ENCODE peak calls at places on chromosomes 7 and 10, in ten cellular contexts. I, V, N, Q, O, X, C, E, L and A are unnamed samples.

GRCh38 chr10:21092683-21093524 is 195.8 kb upstream of the NEBL start:
- DNase-seq in I (no peak), V (no peak), N (no peak), Q (no peak), O (no peak), X (no peak), C (no peak), E (no peak), L (no peak), A (no peak)

GRCh38 chr10:8044908-8045727 is 9.4 kb upstream of the GATA3 start:
- DNase-seq in I (no peak), V (no peak), N (no peak), Q (no peak), O (no peak), X (no peak), C (no peak), E (no peak), L (no peak), A (no peak)

GRCh38 chr7:25565949-25566348 is 337.7 kb upstream of the NPVF start:
- DNase-seq in I (peak), V (peak), N (peak), Q (peak), O (peak), X (peak), C (peak), E (peak), L (peak), A (peak)

GRCh38 chr7:21947056-21947455 is 1.4 kb upstream of the CDCA7L start:
- DNase-seq in I (no peak), V (no peak), N (no peak), Q (no peak), O (no peak), X (no peak), C (no peak), E (peak), L (no peak), A (no peak)

GRCh38 chr7:45061807-45062206 is 27.0 kb downstream of the NACAD start:
- DNase-seq in I (no peak), V (no peak), N (no peak), Q (no peak), O (no peak), X (no peak), C (no peak), E (no peak), L (no peak), A (no peak)

GRCh38 chr7:5237286-5237685 is 45.5 kb upstream of the SLC29A4 start:
- DNase-seq in I (peak), V (peak), N (peak), Q (no peak), O (no peak), X (peak), C (peak), E (no peak), L (peak), A (no peak)

GRCh38 chr10:103095005-103095404 is 98.1 kb downstream of the NT5C2 start:
- DNase-seq in I (no peak), V (no peak), N (no peak), Q (no peak), O (no peak), X (no peak), C (no peak), E (no peak), L (no peak), A (no peak)

GRCh38 chr7:21967500-21968099 is 21.9 kb upstream of the CDCA7L start:
- DNase-seq in I (no peak), V (no peak), N (no peak), Q (peak), O (no peak), X (no peak), C (no peak), E (no peak), L (no peak), A (peak)

GRCh38 chr10:6520138-6520537 is 59.9 kb downstream of the PRKCQ start:
- DNase-seq in I (no peak), V (no peak), N (no peak), Q (no peak), O (no peak), X (no peak), C (no peak), E (no peak), L (no peak), A (no peak)

GRCh38 chr10:62106929-62107519 is 161.6 kb downstream of the RTKN2 start:
- DNase-seq in I (no peak), V (no peak), N (no peak), Q (no peak), O (no peak), X (no peak), C (no peak), E (no peak), L (no peak), A (no peak)

GRCh38 chr10:13784067-13784466 is 197.3 kb downstream of the PRPF18 start:
- DNase-seq in I (no peak), V (no peak), N (no peak), Q (no peak), O (no peak), X (no peak), C (no peak), E (no peak), L (no peak), A (no peak)

GRCh38 chr10:944034-944831 is 12.7 kb upstream of the LARP4B start:
- DNase-seq in I (no peak), V (no peak), N (peak), Q (peak), O (no peak), X (peak), C (peak), E (no peak), L (no peak), A (no peak)

GRCh38 chr10:14423111-14423744 is 92.5 kb upstream of the FRMD4A start:
- DNase-seq in I (no peak), V (no peak), N (no peak), Q (no peak), O (no peak), X (no peak), C (no peak), E (no peak), L (no peak), A (no peak)

GRCh38 chr10:110268442-110268841 is 36.3 kb downstream of the SMNDC1 start:
- DNase-seq in I (no peak), V (no peak), N (no peak), Q (no peak), O (no peak), X (peak), C (no peak), E (no peak), L (no peak), A (no peak)

GRCh38 chr7:3673524-3673923 is 372.5 kb downstream of the SDK1 start:
- DNase-seq in I (no peak), V (no peak), N (peak), Q (peak), O (no peak), X (no peak), C (no peak), E (no peak), L (no peak), A (peak)

GRCh38 chr7:47565841-47566240 is 16.1 kb downstream of the TNS3 start:
- DNase-seq in I (no peak), V (no peak), N (no peak), Q (no peak), O (no peak), X (no peak), C (no peak), E (no peak), L (no peak), A (no peak)